ENCODE peak calls at places on chromosomes 16 and 17, in eight cellular contexts. One of them, this sample, is unnamed.

GRCh38 chr17:56593073-56593740 is at the start of gene NOG:
- DNase-seq in OCI-LY7: no peak
- DNase-seq in body of pancreas: peak
- DNase-seq in IMR-90: peak
- DNase-seq in choroid plexus epithelial cell: peak
- DNase-seq in psoas muscle: peak
- DNase-seq in A673: peak
- DNase-seq in tibial nerve: no peak
- DNase-seq in this sample: no peak

GRCh38 chr16:86739808-86740207 is 161.5 kb downstream of the FOXL1 start:
- DNase-seq in OCI-LY7: no peak
- DNase-seq in A673: no peak
- DNase-seq in choroid plexus epithelial cell: no peak
- DNase-seq in psoas muscle: peak
- DNase-seq in body of pancreas: no peak
- DNase-seq in tibial nerve: no peak
- DNase-seq in IMR-90: no peak
- DNase-seq in this sample: no peak

GRCh38 chr16:5188318-5189025 is 90.9 kb upstream of the EEF2KMT start:
- DNase-seq in body of pancreas: no peak
- DNase-seq in tibial nerve: no peak
- DNase-seq in choroid plexus epithelial cell: no peak
- DNase-seq in OCI-LY7: no peak
- DNase-seq in IMR-90: no peak
- DNase-seq in psoas muscle: no peak
- DNase-seq in A673: no peak
- DNase-seq in this sample: no peak

GRCh38 chr16:49016461-49016860 is 265.2 kb downstream of the CBLN1 start:
- DNase-seq in OCI-LY7: no peak
- DNase-seq in choroid plexus epithelial cell: no peak
- DNase-seq in A673: no peak
- DNase-seq in IMR-90: no peak
- DNase-seq in psoas muscle: no peak
- DNase-seq in body of pancreas: no peak
- DNase-seq in tibial nerve: no peak
- DNase-seq in this sample: no peak

GRCh38 chr16:50606431-50607050 is 58.3 kb downstream of the NKD1 start:
- DNase-seq in OCI-LY7: no peak
- DNase-seq in A673: no peak
- DNase-seq in body of pancreas: no peak
- DNase-seq in psoas muscle: no peak
- DNase-seq in tibial nerve: no peak
- DNase-seq in IMR-90: no peak
- DNase-seq in choroid plexus epithelial cell: no peak
- DNase-seq in this sample: no peak

GRCh38 chr16:25210758-25211157 is 6.0 kb upstream of the AQP8 start:
- DNase-seq in choroid plexus epithelial cell: peak
- DNase-seq in body of pancreas: no peak
- DNase-seq in A673: peak
- DNase-seq in IMR-90: peak
- DNase-seq in OCI-LY7: no peak
- DNase-seq in tibial nerve: no peak
- DNase-seq in psoas muscle: no peak
- DNase-seq in this sample: peak

GRCh38 chr16:55462241-55462640 is 16.8 kb upstream of the MMP2 start:
- DNase-seq in body of pancreas: no peak
- DNase-seq in tibial nerve: no peak
- DNase-seq in OCI-LY7: no peak
- DNase-seq in IMR-90: no peak
- DNase-seq in psoas muscle: no peak
- DNase-seq in choroid plexus epithelial cell: no peak
- DNase-seq in A673: no peak
- DNase-seq in this sample: no peak

GRCh38 chr17:73744411-73744810 is 100.2 kb upstream of the SDK2 start:
- DNase-seq in body of pancreas: no peak
- DNase-seq in OCI-LY7: no peak
- DNase-seq in tibial nerve: no peak
- DNase-seq in A673: no peak
- DNase-seq in IMR-90: no peak
- DNase-seq in choroid plexus epithelial cell: no peak
- DNase-seq in psoas muscle: no peak
- DNase-seq in this sample: no peak

GRCh38 chr16:84905965-84906460 is 86.2 kb downstream of the CRISPLD2 start:
- DNase-seq in body of pancreas: no peak
- DNase-seq in choroid plexus epithelial cell: no peak
- DNase-seq in OCI-LY7: no peak
- DNase-seq in A673: no peak
- DNase-seq in IMR-90: no peak
- DNase-seq in psoas muscle: peak
- DNase-seq in tibial nerve: no peak
- DNase-seq in this sample: no peak

GRCh38 chr16:83185902-83186301 is 559.1 kb downstream of the CDH13 start:
- DNase-seq in OCI-LY7: no peak
- DNase-seq in A673: no peak
- DNase-seq in IMR-90: no peak
- DNase-seq in choroid plexus epithelial cell: no peak
- DNase-seq in tibial nerve: no peak
- DNase-seq in psoas muscle: no peak
- DNase-seq in body of pancreas: no peak
- DNase-seq in this sample: no peak

GRCh38 chr16:4140652-4141051 is 24.4 kb upstream of the ADCY9 start:
- DNase-seq in A673: no peak
- DNase-seq in psoas muscle: no peak
- DNase-seq in tibial nerve: no peak
- DNase-seq in OCI-LY7: no peak
- DNase-seq in IMR-90: peak
- DNase-seq in body of pancreas: no peak
- DNase-seq in choroid plexus epithelial cell: peak
- DNase-seq in this sample: no peak

GRCh38 chr16:70432304-70432799 is 6.5 kb downstream of the ST3GAL2 start:
- DNase-seq in psoas muscle: no peak
- DNase-seq in body of pancreas: no peak
- DNase-seq in OCI-LY7: no peak
- DNase-seq in IMR-90: no peak
- DNase-seq in choroid plexus epithelial cell: no peak
- DNase-seq in tibial nerve: no peak
- DNase-seq in A673: no peak
- DNase-seq in this sample: no peak

GRCh38 chr16:70434489-70435260 is 4.2 kb downstream of the ST3GAL2 start:
- DNase-seq in OCI-LY7: peak
- DNase-seq in IMR-90: no peak
- DNase-seq in psoas muscle: no peak
- DNase-seq in tibial nerve: no peak
- DNase-seq in body of pancreas: no peak
- DNase-seq in choroid plexus epithelial cell: no peak
- DNase-seq in A673: no peak
- DNase-seq in this sample: no peak

GRCh38 chr16:70432800-70433455 is 6.0 kb downstream of the ST3GAL2 start:
- DNase-seq in body of pancreas: no peak
- DNase-seq in psoas muscle: no peak
- DNase-seq in OCI-LY7: peak
- DNase-seq in choroid plexus epithelial cell: peak
- DNase-seq in tibial nerve: no peak
- DNase-seq in A673: no peak
- DNase-seq in IMR-90: no peak
- DNase-seq in this sample: no peak

GRCh38 chr16:70430667-70431536 is 8.0 kb downstream of the ST3GAL2 start:
- DNase-seq in body of pancreas: no peak
- DNase-seq in IMR-90: peak
- DNase-seq in choroid plexus epithelial cell: peak
- DNase-seq in tibial nerve: no peak
- DNase-seq in OCI-LY7: peak
- DNase-seq in psoas muscle: no peak
- DNase-seq in A673: peak
- DNase-seq in this sample: no peak

DNA sequence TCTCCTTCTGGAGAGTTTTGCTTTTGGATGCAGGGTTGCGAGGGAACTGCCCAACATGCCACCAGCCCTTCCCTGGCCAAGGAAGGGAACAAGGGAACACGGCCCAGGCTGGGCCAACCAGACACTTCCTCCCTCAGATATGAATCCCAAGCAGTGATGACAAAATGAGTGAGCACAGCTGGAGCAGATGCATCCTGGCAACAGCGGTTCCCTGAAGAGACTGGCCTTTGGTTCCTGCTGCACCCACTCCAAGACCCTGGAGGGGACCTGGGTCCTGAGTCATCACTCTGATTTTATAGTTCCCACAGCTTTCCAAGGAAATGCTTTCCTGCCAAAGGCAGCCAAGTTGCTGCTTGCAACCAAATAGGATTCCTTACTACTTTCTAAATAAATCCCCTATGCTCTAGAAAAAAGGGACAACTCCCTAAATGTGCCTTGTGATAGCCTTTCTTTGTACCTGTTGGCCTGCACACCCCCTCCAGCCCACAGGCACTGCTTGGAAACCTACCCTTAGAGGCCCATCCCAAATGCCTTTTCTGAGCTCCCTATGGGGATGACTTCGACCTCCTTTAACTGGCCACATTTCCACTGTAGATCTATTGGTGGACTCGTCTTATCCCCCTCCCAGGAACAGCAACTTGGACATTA is 5.3 kb downstream of the ST3GAL2 start:
- DNase-seq in OCI-LY7: peak
- DNase-seq in A673: peak
- DNase-seq in psoas muscle: peak
- DNase-seq in body of pancreas: peak
- DNase-seq in tibial nerve: no peak
- DNase-seq in choroid plexus epithelial cell: peak
- DNase-seq in IMR-90: peak
- DNase-seq in this sample: no peak
- H3K4me3 ChIP-seq in OCI-LY7: peak
- H3K4me3 ChIP-seq in A673: no peak
- H3K4me3 ChIP-seq in psoas muscle: peak
- H3K4me3 ChIP-seq in body of pancreas: no peak
- H3K4me3 ChIP-seq in tibial nerve: no peak
- H3K4me3 ChIP-seq in choroid plexus epithelial cell: no peak
- H3K4me3 ChIP-seq in IMR-90: no peak
- H3K4me3 ChIP-seq in this sample: no peak

DNA sequence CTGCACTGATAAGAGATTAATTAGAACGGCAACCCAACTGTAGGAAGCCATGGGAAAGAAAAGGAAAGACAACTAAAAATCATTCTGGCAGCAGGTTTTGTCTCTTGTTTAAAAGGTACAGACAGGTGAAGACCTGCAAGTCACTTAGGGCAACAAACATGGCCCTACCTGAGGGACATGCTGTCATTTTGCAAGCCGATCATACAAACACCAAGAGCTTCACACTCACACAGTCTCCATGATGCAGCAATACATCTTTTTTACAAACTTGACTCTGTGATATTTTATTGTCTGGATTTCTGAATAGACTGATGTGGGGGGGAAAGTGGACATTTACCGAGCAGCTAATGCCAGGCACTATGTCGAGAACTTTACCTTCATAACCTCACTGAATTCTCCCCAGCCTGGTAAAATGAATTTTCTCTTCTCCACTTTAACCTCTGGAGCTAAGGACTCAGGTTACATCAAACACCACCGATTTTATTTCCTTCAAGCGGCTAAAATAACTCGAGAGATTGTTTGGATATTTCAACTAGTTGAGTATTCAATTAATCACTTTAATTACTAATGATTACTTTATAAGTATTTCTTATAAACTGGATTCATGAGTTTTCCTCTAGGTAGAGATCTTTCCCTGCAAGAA is 101.6 kb downstream of the PARN start:
- DNase-seq in body of pancreas: no peak
- DNase-seq in choroid plexus epithelial cell: no peak
- DNase-seq in psoas muscle: no peak
- DNase-seq in OCI-LY7: no peak
- DNase-seq in tibial nerve: no peak
- DNase-seq in A673: no peak
- DNase-seq in IMR-90: no peak
- DNase-seq in this sample: no peak
- H3K4me3 ChIP-seq in body of pancreas: no peak
- H3K4me3 ChIP-seq in choroid plexus epithelial cell: no peak
- H3K4me3 ChIP-seq in psoas muscle: peak
- H3K4me3 ChIP-seq in OCI-LY7: no peak
- H3K4me3 ChIP-seq in tibial nerve: no peak
- H3K4me3 ChIP-seq in A673: no peak
- H3K4me3 ChIP-seq in IMR-90: no peak
- H3K4me3 ChIP-seq in this sample: no peak

GRCh38 chr17:1271441-1271840 is 1.2 kb downstream of the BHLHA9 start:
- DNase-seq in A673: no peak
- DNase-seq in IMR-90: no peak
- DNase-seq in body of pancreas: no peak
- DNase-seq in psoas muscle: no peak
- DNase-seq in OCI-LY7: no peak
- DNase-seq in choroid plexus epithelial cell: no peak
- DNase-seq in tibial nerve: no peak
- DNase-seq in this sample: no peak

GRCh38 chr17:1267471-1267947 is 2.7 kb upstream of the BHLHA9 start:
- DNase-seq in A673: no peak
- DNase-seq in IMR-90: no peak
- DNase-seq in tibial nerve: no peak
- DNase-seq in choroid plexus epithelial cell: no peak
- DNase-seq in body of pancreas: peak
- DNase-seq in OCI-LY7: no peak
- DNase-seq in psoas muscle: no peak
- DNase-seq in this sample: no peak

GRCh38 chr17:1272701-1273100 is 2.5 kb downstream of the BHLHA9 start:
- DNase-seq in tibial nerve: no peak
- DNase-seq in choroid plexus epithelial cell: no peak
- DNase-seq in OCI-LY7: no peak
- DNase-seq in IMR-90: no peak
- DNase-seq in A673: no peak
- DNase-seq in body of pancreas: no peak
- DNase-seq in psoas muscle: no peak
- DNase-seq in this sample: no peak

GRCh38 chr17:1271020-1271423 is 778 bp downstream of the BHLHA9 start:
- DNase-seq in choroid plexus epithelial cell: no peak
- DNase-seq in tibial nerve: no peak
- DNase-seq in psoas muscle: no peak
- DNase-seq in OCI-LY7: no peak
- DNase-seq in IMR-90: no peak
- DNase-seq in body of pancreas: no peak
- DNase-seq in A673: no peak
- DNase-seq in this sample: no peak

GRCh38 chr17:1270210-1271019 is at the start of gene BHLHA9:
- DNase-seq in tibial nerve: no peak
- DNase-seq in body of pancreas: no peak
- DNase-seq in IMR-90: no peak
- DNase-seq in psoas muscle: no peak
- DNase-seq in OCI-LY7: no peak
- DNase-seq in choroid plexus epithelial cell: no peak
- DNase-seq in A673: no peak
- DNase-seq in this sample: no peak
- H3K4me3 ChIP-seq in tibial nerve: no peak
- H3K4me3 ChIP-seq in body of pancreas: no peak
- H3K4me3 ChIP-seq in IMR-90: no peak
- H3K4me3 ChIP-seq in psoas muscle: peak
- H3K4me3 ChIP-seq in OCI-LY7: no peak
- H3K4me3 ChIP-seq in choroid plexus epithelial cell: no peak
- H3K4me3 ChIP-seq in A673: no peak
- H3K4me3 ChIP-seq in this sample: no peak

DNA sequence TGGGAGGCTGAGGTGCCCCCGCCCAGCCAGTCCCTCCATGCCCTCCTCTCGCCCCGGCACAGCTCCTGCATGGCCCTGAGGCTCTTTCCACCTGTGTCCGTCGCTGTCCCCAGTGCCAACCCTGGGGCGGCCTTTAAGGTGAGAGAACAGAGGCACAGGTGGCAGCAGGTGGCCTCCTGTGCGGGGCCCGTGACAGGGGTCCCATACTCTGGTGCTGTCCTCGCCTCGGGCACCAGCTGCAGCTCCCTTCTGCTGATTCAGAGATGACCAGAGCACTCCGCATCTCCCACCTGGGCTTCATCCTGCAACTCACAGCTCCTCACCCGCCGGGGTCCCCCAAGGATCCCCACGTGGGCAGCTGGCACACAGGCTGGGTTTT is 8.0 kb downstream of the PRSS27 start:
- DNase-seq in tibial nerve: no peak
- DNase-seq in psoas muscle: no peak
- DNase-seq in choroid plexus epithelial cell: no peak
- DNase-seq in body of pancreas: no peak
- DNase-seq in OCI-LY7: no peak
- DNase-seq in A673: no peak
- DNase-seq in IMR-90: no peak
- DNase-seq in this sample: no peak
- H3K4me3 ChIP-seq in tibial nerve: no peak
- H3K4me3 ChIP-seq in psoas muscle: no peak
- H3K4me3 ChIP-seq in choroid plexus epithelial cell: no peak
- H3K4me3 ChIP-seq in body of pancreas: no peak
- H3K4me3 ChIP-seq in OCI-LY7: no peak
- H3K4me3 ChIP-seq in A673: no peak
- H3K4me3 ChIP-seq in IMR-90: no peak
- H3K4me3 ChIP-seq in this sample: no peak